ENCODE peak calls at places on chromosomes 12 and 14, in ten cellular contexts. One of them, this sample, is unnamed.

GRCh38 chr12:67091204-67091603 is 178.0 kb upstream of the CAND1 start:
- DNase-seq in myocyte: no peak
- DNase-seq in fibroblast of pulmonary artery: no peak
- DNase-seq in activated T-helper 1 cell treated with anti-CD3 and anti-CD28 coated beads, Interleukin-2, amount 50 U/mL, for 16 hours: no peak
- DNase-seq in heart right ventricle: no peak
- DNase-seq in RPMI8226: no peak
- DNase-seq in activated CD4-positive, alpha-beta T cell treated with anti-CD3 and anti-CD28 coated beads for 36 hours: no peak
- DNase-seq in activated effector memory CD4-positive, alpha-beta T cell treated with Interleukin-2 at 50 U/mL for 16 hours: no peak
- DNase-seq in CD8-positive, alpha-beta T cell: no peak
- DNase-seq in stimulated activated naive CD8-positive, alpha-beta T cell treated with anti-CD3 and anti-CD28 coated beads, Interleukin-15, amount 100 ng/mL, for 72 hours: no peak
- DNase-seq in this sample: no peak

GRCh38 chr12:104121001-104121400 is 17.0 kb downstream of the NFYB start:
- DNase-seq in stimulated activated naive CD8-positive, alpha-beta T cell treated with anti-CD3 and anti-CD28 coated beads, Interleukin-15, amount 100 ng/mL, for 72 hours: no peak
- DNase-seq in activated CD4-positive, alpha-beta T cell treated with anti-CD3 and anti-CD28 coated beads for 36 hours: no peak
- DNase-seq in activated T-helper 1 cell treated with anti-CD3 and anti-CD28 coated beads, Interleukin-2, amount 50 U/mL, for 16 hours: no peak
- DNase-seq in myocyte: peak; percentile 28
- DNase-seq in fibroblast of pulmonary artery: peak; percentile 69
- DNase-seq in RPMI8226: no peak
- DNase-seq in CD8-positive, alpha-beta T cell: no peak
- DNase-seq in activated effector memory CD4-positive, alpha-beta T cell treated with Interleukin-2 at 50 U/mL for 16 hours: no peak
- DNase-seq in heart right ventricle: no peak
- DNase-seq in this sample: no peak

GRCh38 chr12:4813741-4814140 is 93.5 kb downstream of the GALNT8 start:
- DNase-seq in activated effector memory CD4-positive, alpha-beta T cell treated with Interleukin-2 at 50 U/mL for 16 hours: no peak
- DNase-seq in activated CD4-positive, alpha-beta T cell treated with anti-CD3 and anti-CD28 coated beads for 36 hours: no peak
- DNase-seq in activated T-helper 1 cell treated with anti-CD3 and anti-CD28 coated beads, Interleukin-2, amount 50 U/mL, for 16 hours: no peak
- DNase-seq in RPMI8226: no peak
- DNase-seq in myocyte: no peak
- DNase-seq in stimulated activated naive CD8-positive, alpha-beta T cell treated with anti-CD3 and anti-CD28 coated beads, Interleukin-15, amount 100 ng/mL, for 72 hours: no peak
- DNase-seq in fibroblast of pulmonary artery: no peak
- DNase-seq in heart right ventricle: no peak
- DNase-seq in CD8-positive, alpha-beta T cell: no peak
- DNase-seq in this sample: no peak

GRCh38 chr12:113697646-113698504 is 226.2 kb upstream of the LHX5 start:
- DNase-seq in fibroblast of pulmonary artery: no peak
- DNase-seq in heart right ventricle: no peak
- DNase-seq in activated CD4-positive, alpha-beta T cell treated with anti-CD3 and anti-CD28 coated beads for 36 hours: no peak
- DNase-seq in CD8-positive, alpha-beta T cell: no peak
- DNase-seq in activated T-helper 1 cell treated with anti-CD3 and anti-CD28 coated beads, Interleukin-2, amount 50 U/mL, for 16 hours: no peak
- DNase-seq in myocyte: no peak
- DNase-seq in stimulated activated naive CD8-positive, alpha-beta T cell treated with anti-CD3 and anti-CD28 coated beads, Interleukin-15, amount 100 ng/mL, for 72 hours: no peak
- DNase-seq in activated effector memory CD4-positive, alpha-beta T cell treated with Interleukin-2 at 50 U/mL for 16 hours: no peak
- DNase-seq in RPMI8226: no peak
- DNase-seq in this sample: no peak

GRCh38 chr14:67934851-67935250 is 115.3 kb downstream of the RAD51B start:
- DNase-seq in RPMI8226: no peak
- DNase-seq in activated CD4-positive, alpha-beta T cell treated with anti-CD3 and anti-CD28 coated beads for 36 hours: no peak
- DNase-seq in fibroblast of pulmonary artery: no peak
- DNase-seq in stimulated activated naive CD8-positive, alpha-beta T cell treated with anti-CD3 and anti-CD28 coated beads, Interleukin-15, amount 100 ng/mL, for 72 hours: no peak
- DNase-seq in myocyte: no peak
- DNase-seq in activated effector memory CD4-positive, alpha-beta T cell treated with Interleukin-2 at 50 U/mL for 16 hours: no peak
- DNase-seq in activated T-helper 1 cell treated with anti-CD3 and anti-CD28 coated beads, Interleukin-2, amount 50 U/mL, for 16 hours: no peak
- DNase-seq in CD8-positive, alpha-beta T cell: no peak
- DNase-seq in heart right ventricle: no peak
- DNase-seq in this sample: no peak

GRCh38 chr12:123233505-123234299 is 466 bp downstream of the MTRFR start:
- DNase-seq in activated CD4-positive, alpha-beta T cell treated with anti-CD3 and anti-CD28 coated beads for 36 hours: peak; percentile 29
- DNase-seq in activated T-helper 1 cell treated with anti-CD3 and anti-CD28 coated beads, Interleukin-2, amount 50 U/mL, for 16 hours: no peak
- DNase-seq in CD8-positive, alpha-beta T cell: no peak
- DNase-seq in stimulated activated naive CD8-positive, alpha-beta T cell treated with anti-CD3 and anti-CD28 coated beads, Interleukin-15, amount 100 ng/mL, for 72 hours: peak; percentile 23
- DNase-seq in heart right ventricle: no peak
- DNase-seq in RPMI8226: no peak
- DNase-seq in myocyte: no peak
- DNase-seq in activated effector memory CD4-positive, alpha-beta T cell treated with Interleukin-2 at 50 U/mL for 16 hours: no peak
- DNase-seq in fibroblast of pulmonary artery: peak; percentile 20
- DNase-seq in this sample: no peak

GRCh38 chr12:52049688-52050087 is 1.6 kb upstream of the NR4A1 start:
- DNase-seq in activated T-helper 1 cell treated with anti-CD3 and anti-CD28 coated beads, Interleukin-2, amount 50 U/mL, for 16 hours: no peak
- DNase-seq in stimulated activated naive CD8-positive, alpha-beta T cell treated with anti-CD3 and anti-CD28 coated beads, Interleukin-15, amount 100 ng/mL, for 72 hours: no peak
- DNase-seq in RPMI8226: no peak
- DNase-seq in fibroblast of pulmonary artery: no peak
- DNase-seq in myocyte: no peak
- DNase-seq in activated effector memory CD4-positive, alpha-beta T cell treated with Interleukin-2 at 50 U/mL for 16 hours: no peak
- DNase-seq in heart right ventricle: no peak
- DNase-seq in CD8-positive, alpha-beta T cell: no peak
- DNase-seq in activated CD4-positive, alpha-beta T cell treated with anti-CD3 and anti-CD28 coated beads for 36 hours: no peak
- DNase-seq in this sample: no peak

GRCh38 chr12:89960607-89961394 is 252.2 kb upstream of the ATP2B1 start:
- DNase-seq in RPMI8226: no peak
- DNase-seq in activated CD4-positive, alpha-beta T cell treated with anti-CD3 and anti-CD28 coated beads for 36 hours: peak; percentile 29
- DNase-seq in heart right ventricle: no peak
- DNase-seq in fibroblast of pulmonary artery: peak; percentile 36
- DNase-seq in myocyte: no peak
- DNase-seq in stimulated activated naive CD8-positive, alpha-beta T cell treated with anti-CD3 and anti-CD28 coated beads, Interleukin-15, amount 100 ng/mL, for 72 hours: peak; percentile 14
- DNase-seq in CD8-positive, alpha-beta T cell: no peak
- DNase-seq in activated effector memory CD4-positive, alpha-beta T cell treated with Interleukin-2 at 50 U/mL for 16 hours: no peak
- DNase-seq in activated T-helper 1 cell treated with anti-CD3 and anti-CD28 coated beads, Interleukin-2, amount 50 U/mL, for 16 hours: no peak
- DNase-seq in this sample: no peak

GRCh38 chr14:69092840-69093422 is 60.0 kb downstream of the DCAF5 start:
- DNase-seq in fibroblast of pulmonary artery: no peak
- DNase-seq in heart right ventricle: no peak
- DNase-seq in myocyte: no peak
- DNase-seq in CD8-positive, alpha-beta T cell: no peak
- DNase-seq in activated T-helper 1 cell treated with anti-CD3 and anti-CD28 coated beads, Interleukin-2, amount 50 U/mL, for 16 hours: no peak
- DNase-seq in activated effector memory CD4-positive, alpha-beta T cell treated with Interleukin-2 at 50 U/mL for 16 hours: no peak
- DNase-seq in RPMI8226: no peak
- DNase-seq in stimulated activated naive CD8-positive, alpha-beta T cell treated with anti-CD3 and anti-CD28 coated beads, Interleukin-15, amount 100 ng/mL, for 72 hours: no peak
- DNase-seq in activated CD4-positive, alpha-beta T cell treated with anti-CD3 and anti-CD28 coated beads for 36 hours: no peak
- DNase-seq in this sample: no peak

GRCh38 chr12:70948976-70949336 is 28.4 kb upstream of the PTPRR start:
- DNase-seq in activated T-helper 1 cell treated with anti-CD3 and anti-CD28 coated beads, Interleukin-2, amount 50 U/mL, for 16 hours: no peak
- DNase-seq in myocyte: peak; percentile 57
- DNase-seq in heart right ventricle: peak; percentile 33
- DNase-seq in activated effector memory CD4-positive, alpha-beta T cell treated with Interleukin-2 at 50 U/mL for 16 hours: no peak
- DNase-seq in CD8-positive, alpha-beta T cell: no peak
- DNase-seq in activated CD4-positive, alpha-beta T cell treated with anti-CD3 and anti-CD28 coated beads for 36 hours: no peak
- DNase-seq in stimulated activated naive CD8-positive, alpha-beta T cell treated with anti-CD3 and anti-CD28 coated beads, Interleukin-15, amount 100 ng/mL, for 72 hours: no peak
- DNase-seq in RPMI8226: no peak
- DNase-seq in fibroblast of pulmonary artery: peak; percentile 40
- DNase-seq in this sample: no peak

GRCh38 chr14:76371066-76371465 is 4.9 kb upstream of the ESRRB start:
- DNase-seq in CD8-positive, alpha-beta T cell: no peak
- DNase-seq in activated effector memory CD4-positive, alpha-beta T cell treated with Interleukin-2 at 50 U/mL for 16 hours: no peak
- DNase-seq in heart right ventricle: no peak
- DNase-seq in stimulated activated naive CD8-positive, alpha-beta T cell treated with anti-CD3 and anti-CD28 coated beads, Interleukin-15, amount 100 ng/mL, for 72 hours: no peak
- DNase-seq in fibroblast of pulmonary artery: no peak
- DNase-seq in RPMI8226: no peak
- DNase-seq in myocyte: no peak
- DNase-seq in activated CD4-positive, alpha-beta T cell treated with anti-CD3 and anti-CD28 coated beads for 36 hours: no peak
- DNase-seq in activated T-helper 1 cell treated with anti-CD3 and anti-CD28 coated beads, Interleukin-2, amount 50 U/mL, for 16 hours: no peak
- DNase-seq in this sample: no peak

GRCh38 chr12:114936148-114937099 is 252.4 kb upstream of the TBX3 start:
- DNase-seq in myocyte: no peak
- DNase-seq in activated effector memory CD4-positive, alpha-beta T cell treated with Interleukin-2 at 50 U/mL for 16 hours: no peak
- DNase-seq in activated T-helper 1 cell treated with anti-CD3 and anti-CD28 coated beads, Interleukin-2, amount 50 U/mL, for 16 hours: no peak
- DNase-seq in heart right ventricle: no peak
- DNase-seq in activated CD4-positive, alpha-beta T cell treated with anti-CD3 and anti-CD28 coated beads for 36 hours: no peak
- DNase-seq in CD8-positive, alpha-beta T cell: no peak
- DNase-seq in RPMI8226: no peak
- DNase-seq in fibroblast of pulmonary artery: peak; percentile 36
- DNase-seq in stimulated activated naive CD8-positive, alpha-beta T cell treated with anti-CD3 and anti-CD28 coated beads, Interleukin-15, amount 100 ng/mL, for 72 hours: no peak
- DNase-seq in this sample: no peak

This sample was measured in K562.